ENCODE peak calls at places on chromosomes 7 and 10, in four cellular contexts. One of them, this sample, is unnamed.
A peak's percentile ranks its signal among the peaks of the same experiment; 100 is the strongest.

GRCh38 chr7:150453186-150453585 is 2.8 kb downstream of the GIMAP8 start:
- DNase-seq in IMR-90: no peak
- DNase-seq in mesendoderm: no peak
- DNase-seq in H9: no peak
- DNase-seq in this sample: no peak

GRCh38 chr7:19899517-19899916 is 126.1 kb upstream of the TMEM196 start:
- DNase-seq in mesendoderm: no peak
- DNase-seq in IMR-90: no peak
- DNase-seq in H9: no peak
- DNase-seq in this sample: no peak

GRCh38 chr7:71131256-71131752 is 640 bp upstream of the GALNT17 start:
- DNase-seq in H9: peak; percentile 71
- DNase-seq in IMR-90: no peak
- DNase-seq in mesendoderm: peak; percentile 87
- DNase-seq in this sample: no peak

GRCh38 chr7:42726066-42726785 is 185.6 kb downstream of the C7orf25 start:
- DNase-seq in mesendoderm: no peak
- DNase-seq in H9: no peak
- DNase-seq in IMR-90: no peak
- DNase-seq in this sample: no peak

GRCh38 chr10:83343676-83344075 is 795.6 kb upstream of the GHITM start:
- DNase-seq in mesendoderm: no peak
- DNase-seq in IMR-90: no peak
- DNase-seq in H9: no peak
- DNase-seq in this sample: no peak

GRCh38 chr10:99013885-99014284 is 221.8 kb downstream of the HPSE2 start:
- DNase-seq in H9: no peak
- DNase-seq in IMR-90: no peak
- DNase-seq in mesendoderm: no peak
- DNase-seq in this sample: no peak

GRCh38 chr7:12222889-12223579 is 11.9 kb downstream of the TMEM106B start:
- DNase-seq in IMR-90: no peak
- DNase-seq in H9: no peak
- DNase-seq in mesendoderm: no peak
- DNase-seq in this sample: no peak

GRCh38 chr10:11515596-11516418 is 95.6 kb downstream of the USP6NL start:
- DNase-seq in mesendoderm: peak; percentile 70
- DNase-seq in IMR-90: peak; percentile 70
- DNase-seq in H9: no peak
- DNase-seq in this sample: no peak

GRCh38 chr10:21159669-21160068 is 262.6 kb upstream of the NEBL start:
- DNase-seq in IMR-90: no peak
- DNase-seq in mesendoderm: no peak
- DNase-seq in H9: no peak
- DNase-seq in this sample: no peak

GRCh38 chr7:144903201-144903600 is 67.3 kb upstream of the TPK1 start:
- DNase-seq in IMR-90: no peak
- DNase-seq in mesendoderm: no peak
- DNase-seq in H9: no peak
- DNase-seq in this sample: no peak

DNA sequence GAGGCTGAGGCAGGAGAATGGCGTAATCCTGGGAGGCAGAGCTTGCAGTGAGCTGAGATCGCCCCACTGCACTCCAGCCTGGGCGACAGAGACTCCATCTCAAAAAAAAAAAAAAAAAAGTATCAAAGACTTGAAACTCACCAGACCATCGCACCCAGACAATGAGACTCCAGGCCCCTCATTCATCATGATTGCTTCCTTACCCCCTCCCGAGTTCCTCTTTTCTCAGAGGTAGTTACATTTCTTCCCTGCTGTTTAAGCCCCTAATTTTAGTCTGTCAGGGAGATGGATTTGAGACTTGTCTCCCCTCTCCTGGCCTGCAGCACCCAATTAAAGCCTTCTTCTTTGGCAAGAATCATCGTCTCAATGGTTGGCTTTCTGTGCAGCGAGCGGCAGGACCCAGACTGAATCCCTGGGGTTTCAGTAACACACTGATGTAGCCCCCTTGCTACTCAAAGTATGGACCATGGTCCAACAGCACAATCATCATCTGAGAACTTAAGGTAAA is 19.4 kb upstream of the TPST1 start:
- DNase-seq in mesendoderm: no peak
- DNase-seq in IMR-90: no peak
- DNase-seq in H9: no peak
- DNase-seq in this sample: no peak
- H4K5ac ChIP-seq in mesendoderm: no peak overlapping the region
- H4K5ac ChIP-seq in IMR-90: no peak overlapping the region
- H4K5ac ChIP-seq in H9: no peak overlapping the region
- H4K5ac ChIP-seq in this sample: no peak overlapping the region

DNA sequence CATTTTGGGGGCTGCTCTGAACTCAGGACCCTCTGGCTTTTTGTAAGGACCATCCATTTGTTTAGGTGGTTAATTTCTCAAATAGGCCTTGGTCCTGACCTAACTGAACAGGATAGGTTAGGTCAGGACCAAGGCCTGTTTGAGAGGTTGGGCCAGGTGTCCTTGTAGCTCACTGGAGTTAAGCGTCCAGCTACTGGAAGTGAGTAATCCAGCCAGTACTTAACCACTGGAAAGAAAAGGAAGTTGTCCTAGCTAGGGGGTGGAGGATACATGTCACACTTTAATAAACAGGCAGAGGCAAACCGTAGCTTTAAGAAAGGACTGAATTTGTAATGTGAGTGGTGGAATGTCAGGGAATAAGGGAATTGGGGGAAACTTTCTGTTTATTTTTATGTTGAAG is 96.0 kb downstream of the GPR85 start:
- DNase-seq in mesendoderm: no peak
- DNase-seq in H9: no peak
- DNase-seq in IMR-90: peak; percentile 67
- DNase-seq in this sample: no peak
- H2AK5ac ChIP-seq in mesendoderm: no peak overlapping the region
- H2AK5ac ChIP-seq in H9: no peak overlapping the region
- H2AK5ac ChIP-seq in IMR-90: no peak overlapping the region
- H2AK5ac ChIP-seq in this sample: no peak overlapping the region

GRCh38 chr7:141451232-141451631 is 100.0 kb upstream of the AGK start:
- DNase-seq in IMR-90: no peak
- DNase-seq in H9: no peak
- DNase-seq in mesendoderm: no peak
- DNase-seq in this sample: no peak
- H4K5ac ChIP-seq in IMR-90: no peak overlapping the region
- H4K5ac ChIP-seq in H9: no peak overlapping the region
- H4K5ac ChIP-seq in mesendoderm: no peak overlapping the region
- H4K5ac ChIP-seq in this sample: no peak overlapping the region

GRCh38 chr7:155620497-155620896 is 24.0 kb upstream of the RBM33 start:
- DNase-seq in mesendoderm: no peak
- DNase-seq in H9: no peak
- DNase-seq in IMR-90: no peak
- DNase-seq in this sample: no peak
- H2AK5ac ChIP-seq in mesendoderm: no peak overlapping the region
- H2AK5ac ChIP-seq in H9: no peak overlapping the region
- H2AK5ac ChIP-seq in IMR-90: no peak overlapping the region
- H2AK5ac ChIP-seq in this sample: no peak overlapping the region

GRCh38 chr7:911791-912480 is 35.6 kb downstream of the GET4 start:
- DNase-seq in H9: no peak
- DNase-seq in IMR-90: no peak
- DNase-seq in mesendoderm: no peak
- DNase-seq in this sample: no peak
- H4K5ac ChIP-seq in H9: no peak overlapping the region
- H4K5ac ChIP-seq in IMR-90: no peak overlapping the region
- H4K5ac ChIP-seq in mesendoderm: no peak overlapping the region
- H4K5ac ChIP-seq in this sample: no peak overlapping the region

GRCh38 chr7:36084485-36085091 is 68.5 kb upstream of the EEPD1 start:
- DNase-seq in H9: peak; percentile 80
- DNase-seq in mesendoderm: peak; percentile 87
- DNase-seq in IMR-90: peak; percentile 41
- DNase-seq in this sample: peak; percentile 23
- H2AK5ac ChIP-seq in H9: no peak overlapping the region
- H2AK5ac ChIP-seq in mesendoderm: no peak overlapping the region
- H2AK5ac ChIP-seq in IMR-90: no peak overlapping the region
- H2AK5ac ChIP-seq in this sample: no peak overlapping the region

GRCh38 chr10:53997953-53998352 is 803.1 kb downstream of the PCDH15 start:
- DNase-seq in IMR-90: no peak
- DNase-seq in H9: no peak
- DNase-seq in mesendoderm: peak; percentile 21
- DNase-seq in this sample: no peak
- H4K5ac ChIP-seq in IMR-90: no peak overlapping the region
- H4K5ac ChIP-seq in H9: no peak overlapping the region
- H4K5ac ChIP-seq in mesendoderm: no peak overlapping the region
- H4K5ac ChIP-seq in this sample: no peak overlapping the region

DNA sequence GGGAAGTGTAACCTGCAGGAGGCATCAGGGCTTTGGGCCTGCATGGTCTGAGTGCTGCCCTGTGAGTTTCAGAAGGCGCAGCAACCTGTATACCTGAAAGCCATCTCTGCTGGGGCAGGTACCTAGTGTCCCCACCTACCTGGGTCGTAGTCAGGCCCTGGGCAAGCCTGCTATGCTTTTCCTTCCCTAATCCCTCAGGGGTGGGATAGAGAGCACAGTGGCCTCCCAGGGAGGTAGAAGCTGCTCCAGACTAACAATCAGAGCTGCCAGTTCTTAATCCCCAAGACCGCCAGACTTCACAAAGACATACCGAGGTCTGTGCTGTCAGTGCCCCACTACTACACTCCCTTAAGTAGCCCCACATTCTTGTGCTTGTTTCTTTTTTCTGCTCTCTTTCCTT is 52.0 kb downstream of the PTEN start:
- DNase-seq in H9: peak; percentile 71
- DNase-seq in IMR-90: no peak
- DNase-seq in mesendoderm: peak; percentile 91
- DNase-seq in this sample: peak; percentile 33
- H2AK5ac ChIP-seq in H9: no peak overlapping the region
- H2AK5ac ChIP-seq in IMR-90: no peak overlapping the region
- H2AK5ac ChIP-seq in mesendoderm: no peak overlapping the region
- H2AK5ac ChIP-seq in this sample: no peak overlapping the region